ENCODE peak calls at places on chromosomes 11 and 22, in eight cellular contexts. D is CD8-positive, alpha-beta T cell; O is fibroblast of pulmonary artery; S is AG04450; J is neural progenitor cell; X is cardiac muscle cell; L is AG04449; Q is epithelial cell of esophagus. C is an unnamed sample.

GRCh38 chr22:26143801-26144325 is 25.4 kb upstream of the SEZ6L start:
- DNase-seq in D (no peak), J (no peak), X (no peak), S (no peak), L (no peak), Q (no peak), O (no peak), C (no peak)

GRCh38 chr11:17927041-17927440 is 85.8 kb downstream of the SERGEF start:
- DNase-seq in X (no peak), S (no peak), O (no peak), D (no peak), J (no peak), L (no peak), Q (no peak), C (no peak)

GRCh38 chr22:20464096-20464614 is 26.5 kb upstream of the SCARF2 start:
- DNase-seq in S (no peak), X (no peak), L (no peak), Q (no peak), O (no peak), D (peak), J (no peak), C (no peak)

GRCh38 chr11:93738647-93739081 is 2.6 kb downstream of the TAF1D start:
- DNase-seq in J (peak), L (no peak), O (no peak), Q (peak), X (no peak), S (no peak), D (no peak), C (no peak)

GRCh38 chr11:32244453-32244852 is 153.6 kb downstream of the RCN1 start:
- DNase-seq in L (no peak), J (no peak), D (no peak), Q (peak), X (no peak), O (no peak), S (no peak), C (no peak)

GRCh38 chr11:122046846-122047245 is 69.2 kb downstream of the BLID start:
- DNase-seq in Q (peak), D (no peak), L (peak), O (peak), X (no peak), J (no peak), S (peak), C (no peak)

GRCh38 chr11:45176996-45177395 is 30.6 kb downstream of the PRDM11 start:
- DNase-seq in J (no peak), X (peak), O (no peak), D (no peak), S (no peak), Q (no peak), L (no peak), C (no peak)

GRCh38 chr11:57357827-57358226 is 19.7 kb downstream of the P2RX3 start:
- DNase-seq in J (no peak), X (no peak), S (no peak), D (no peak), L (no peak), Q (no peak), O (peak), C (no peak)

GRCh38 chr11:46120711-46121327 is 435 bp downstream of the PHF21A start:
- DNase-seq in X (peak), L (peak), S (peak), D (peak), J (peak), Q (peak), O (peak), C (no peak)

GRCh38 chr11:123122341-123122740 is 60.4 kb upstream of the HSPA8 start:
- DNase-seq in X (no peak), S (no peak), L (no peak), D (no peak), O (peak), J (no peak), Q (peak), C (peak)

GRCh38 chr11:112961751-112962747 is 829 bp downstream of the NCAM1 start:
- DNase-seq in O (no peak), S (no peak), D (no peak), J (peak), Q (no peak), X (peak), L (no peak), C (no peak)

GRCh38 chr11:29328961-29329441 is 687.8 kb downstream of the KCNA4 start:
- DNase-seq in X (peak), L (no peak), J (peak), O (peak), S (peak), Q (peak), D (no peak), C (no peak)

GRCh38 chr11:94751806-94752205 is 16.4 kb upstream of the AMOTL1 start:
- DNase-seq in J (no peak), O (no peak), X (no peak), S (no peak), L (no peak), Q (no peak), D (no peak), C (no peak)

GRCh38 chr22:25232301-25232700 is 12.9 kb downstream of the CRYBB2 start:
- DNase-seq in D (no peak), O (peak), Q (peak), S (no peak), L (no peak), X (no peak), J (no peak), C (no peak)

GRCh38 chr11:130979386-130979972 is 63.2 kb upstream of the SNX19 start:
- DNase-seq in Q (peak), J (peak), L (no peak), D (no peak), S (peak), O (peak), X (peak), C (no peak)

GRCh38 chr11:96390403-96390830 is 604 bp downstream of the JRKL start:
- DNase-seq in Q (no peak), X (no peak), S (no peak), L (no peak), O (peak), D (no peak), J (no peak), C (no peak)

GRCh38 chr11:4611986-4612385 is 4.0 kb upstream of the TRIM68 start:
- DNase-seq in L (no peak), S (no peak), D (no peak), J (no peak), X (no peak), O (no peak), Q (no peak), C (no peak)

GRCh38 chr11:11510939-11511338 is 110.9 kb downstream of the GALNT18 start:
- DNase-seq in L (no peak), S (no peak), O (no peak), D (no peak), X (no peak), J (peak), Q (peak), C (no peak)

GRCh38 chr11:73177380-73178091 is 35.4 kb upstream of the FCHSD2 start:
- DNase-seq in L (no peak), O (peak), D (no peak), J (no peak), Q (peak), X (no peak), S (no peak), C (no peak)

GRCh38 chr22:25060522-25061071 is 108.1 kb downstream of the KIAA1671 start:
- DNase-seq in L (no peak), J (no peak), S (no peak), X (no peak), D (peak), O (no peak), Q (no peak), C (no peak)

GRCh38 chr11:19696073-19696472 is 16.6 kb upstream of the NAV2 start:
- DNase-seq in O (no peak), S (no peak), L (no peak), X (no peak), Q (peak), J (no peak), D (no peak), C (no peak)

GRCh38 chr11:69950120-69950519 is 128.0 kb upstream of the ANO1 start:
- DNase-seq in Q (peak), J (peak), L (no peak), X (no peak), O (no peak), S (no peak), D (no peak), C (no peak)

DNA sequence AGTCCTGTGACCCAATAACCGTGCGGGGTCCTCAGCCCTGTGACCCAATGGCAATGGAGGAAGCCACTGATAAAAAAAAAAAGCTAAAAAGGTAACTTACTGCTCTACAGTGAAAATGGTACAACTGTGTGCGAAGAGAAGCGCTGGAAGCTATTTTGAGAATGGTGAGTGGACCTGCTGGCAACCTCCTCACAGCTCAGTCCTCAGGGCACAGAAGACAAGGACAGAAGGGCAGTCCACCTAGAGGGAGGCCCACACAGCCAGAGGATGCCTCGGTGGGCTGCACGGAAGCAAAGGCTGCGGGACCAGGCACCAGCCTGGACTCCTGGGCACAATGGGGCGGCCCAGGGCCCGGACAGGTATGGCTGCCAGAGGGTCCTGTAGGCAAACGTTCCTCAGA is 35.6 kb downstream of the BRD1 start:
- DNase-seq in L (no peak), S (no peak), Q (no peak), J (no peak), X (no peak), D (no peak), O (no peak), C (no peak)
- TF ChIP-seq CTCF in L (no peak), S (no peak), Q (no peak), J (no peak), X (no peak), D (no peak), O (no peak), C (no peak)

DNA sequence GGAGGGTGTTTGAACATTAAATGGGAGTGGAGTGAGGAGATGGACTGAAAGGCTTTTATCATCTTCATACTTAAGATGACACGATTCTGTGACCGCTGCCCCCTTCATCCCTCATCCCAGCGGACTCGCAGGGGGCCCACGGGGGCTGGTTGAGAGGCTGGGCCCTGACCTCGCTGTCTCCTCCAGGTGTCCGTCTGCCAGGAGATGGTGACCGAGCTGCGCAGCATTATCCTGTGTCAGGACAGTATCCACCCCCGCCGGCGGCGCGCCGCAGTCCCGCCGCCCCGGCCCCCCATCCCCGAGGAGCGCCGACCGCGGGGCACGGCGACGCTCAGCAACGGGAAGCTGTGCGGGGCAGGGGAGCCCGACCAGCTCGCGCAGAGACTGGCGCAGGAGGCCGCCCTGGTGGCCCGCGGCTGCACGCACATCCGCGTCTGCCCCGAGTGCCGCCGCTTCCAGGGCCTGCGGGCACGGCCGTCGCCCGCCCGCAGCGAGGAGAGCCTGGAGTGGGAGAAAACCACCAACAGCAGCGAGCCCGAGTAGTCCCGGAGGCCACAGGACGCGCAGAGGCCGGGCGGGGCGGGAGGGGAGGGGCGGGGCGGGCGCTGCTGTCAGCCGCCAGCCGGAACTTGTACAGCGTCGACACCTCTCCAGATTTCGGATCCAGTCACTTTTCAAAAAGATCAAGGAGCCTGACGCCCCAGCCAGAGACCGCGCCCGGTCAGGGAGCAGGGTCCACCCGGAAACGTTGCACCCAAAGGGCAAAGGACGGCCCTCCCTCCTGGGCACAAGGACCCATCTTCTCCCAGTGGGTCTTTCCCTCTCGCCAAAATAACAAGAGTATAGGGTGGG is 38.0 kb upstream of the TBCEL start:
- DNase-seq in Q (peak), J (peak), S (no peak), X (peak), L (no peak), D (peak), O (peak), C (no peak)
- TF ChIP-seq CTCF in Q (no peak), J (peak), S (no peak), X (peak), L (peak), D (peak), O (no peak), C (no peak)

GRCh38 chr11:497565-498296 is 9.3 kb downstream of the RNH1 start:
- DNase-seq in J (no peak), D (no peak), X (no peak), Q (no peak), O (no peak), S (no peak), L (no peak), C (no peak)

GRCh38 chr11:501001-501682 is 5.9 kb downstream of the RNH1 start:
- DNase-seq in J (no peak), S (no peak), D (no peak), L (no peak), Q (no peak), X (no peak), O (no peak), C (no peak)

GRCh38 chr11:496834-497564 is 10.0 kb downstream of the RNH1 start:
- DNase-seq in Q (no peak), D (no peak), L (no peak), S (no peak), X (no peak), O (no peak), J (no peak), C (no peak)

GRCh38 chr11:499201-500076 is 7.6 kb downstream of the RNH1 start:
- DNase-seq in X (no peak), S (no peak), L (no peak), D (no peak), Q (no peak), O (no peak), J (no peak), C (no peak)

GRCh38 chr11:498297-499181 is 8.5 kb downstream of the RNH1 start:
- DNase-seq in X (no peak), D (no peak), L (no peak), S (no peak), O (no peak), Q (no peak), J (no peak), C (no peak)
- TF ChIP-seq CTCF in X (no peak), D (no peak), L (no peak), S (no peak), O (no peak), Q (no peak), J (no peak), C (no peak)

GRCh38 chr22:37176464-37177061 is 11.5 kb downstream of the C1QTNF6 start:
- DNase-seq in D (no peak), X (no peak), J (no peak), O (peak), Q (no peak), S (no peak), L (no peak), C (peak)
- TF ChIP-seq CTCF in D (no peak), X (peak), J (no peak), O (no peak), Q (no peak), S (no peak), L (peak), C (no peak)

DNA sequence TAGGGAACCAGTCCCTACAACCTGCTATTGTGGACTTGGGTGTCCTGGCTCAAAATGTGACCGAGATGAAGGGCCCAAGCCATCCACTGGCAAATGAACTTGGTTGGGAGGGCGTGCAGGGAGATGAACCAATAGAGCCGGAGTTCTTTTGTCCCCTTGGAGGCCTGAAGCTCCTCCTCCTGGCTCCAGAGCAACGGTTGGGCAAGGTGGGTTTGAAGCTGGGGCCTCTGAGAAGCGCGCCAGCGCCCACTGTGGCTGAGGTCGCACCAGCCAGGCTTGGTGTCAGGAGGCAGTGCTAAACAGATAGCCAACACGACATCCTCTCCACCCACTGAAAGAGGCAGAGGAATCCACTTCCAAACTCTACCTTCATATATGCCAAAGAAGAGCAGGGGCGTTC is 36.0 kb upstream of the PACSIN2 start:
- DNase-seq in X (no peak), O (no peak), S (no peak), Q (no peak), J (peak), L (no peak), D (no peak), C (no peak)
- TF ChIP-seq CTCF in X (no peak), O (no peak), S (no peak), Q (no peak), J (peak), L (no peak), D (no peak), C (no peak)

DNA sequence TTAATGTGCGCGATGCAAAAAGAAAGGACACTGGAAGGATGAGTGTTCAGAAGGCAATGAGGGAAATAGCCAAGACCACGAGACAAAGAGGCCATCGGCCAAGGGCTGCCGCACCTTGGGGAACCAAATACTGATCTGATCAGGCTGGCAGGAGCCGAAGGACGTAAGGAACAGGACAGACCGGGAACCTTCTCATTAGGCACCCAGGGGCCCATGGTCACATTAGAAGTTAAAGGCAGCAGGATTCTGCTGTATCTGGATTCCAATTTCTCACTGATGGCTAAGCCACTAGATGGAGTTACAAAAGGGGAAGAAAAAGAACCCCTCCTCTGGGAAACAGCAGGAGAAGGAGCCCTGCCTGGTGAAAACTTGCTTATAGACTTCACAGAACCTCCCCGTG is 28.8 kb upstream of the CPT1A start:
- DNase-seq in L (no peak), Q (no peak), S (no peak), D (no peak), J (no peak), O (no peak), X (peak), C (no peak)
- TF ChIP-seq CTCF in L (no peak), Q (no peak), S (peak), D (no peak), J (no peak), O (peak), X (no peak), C (no peak)